ENCODE peak calls at places on chromosomes 12 and 14, in six cellular contexts. C is stimulated activated CD4-positive, alpha-beta T cell treated with anti-CD3 and anti-CD28 coated beads, Interleukin-1b, Interleukin-23, amount 100 ng/mL, for 24 hours; L is upper lobe of right lung; Z is stimulated activated naive CD8-positive, alpha-beta T cell treated with anti-CD3 and anti-CD28 coated beads, Interleukin-15, Interleukin-2, amounts not matched to agents 100 U/mL and 50 U/mL, for 24 hours; V is lung microvascular endothelial cell; E is activated effector memory CD4-positive, alpha-beta T cell treated with Interleukin-2 at 50 U/mL for 16 hours. P is an unnamed sample.

GRCh38 chr14:58647777-58648176 is 10.0 kb downstream of the DACT1 start:
- DNase-seq in L (no peak), E (no peak), C (no peak), Z (no peak), V (no peak), P (no peak)

GRCh38 chr14:99246536-99247083 is 25.4 kb downstream of the BCL11B start:
- DNase-seq in Z (peak), E (no peak), V (no peak), L (no peak), C (no peak), P (no peak)

GRCh38 chr14:75249251-75249957 is 29.2 kb upstream of the FOS start:
- DNase-seq in E (peak), L (peak), C (peak), V (no peak), Z (peak), P (peak)

GRCh38 chr12:94397401-94397800 is 62.3 kb downstream of the CEP83 start:
- DNase-seq in V (no peak), Z (no peak), E (no peak), L (no peak), C (no peak), P (no peak)

GRCh38 chr14:28635387-28635786 is 131.2 kb upstream of the FOXG1 start:
- DNase-seq in Z (no peak), L (no peak), E (no peak), C (no peak), V (peak), P (peak)

GRCh38 chr14:32004300-32004699 is 72.8 kb upstream of the ARHGAP5 start:
- DNase-seq in C (no peak), Z (no peak), E (no peak), L (no peak), V (no peak), P (peak)

GRCh38 chr12:107057071-107057834 is 36.1 kb downstream of the CRY1 start:
- DNase-seq in E (no peak), C (no peak), V (peak), L (no peak), Z (no peak), P (peak)

GRCh38 chr14:93120522-93120921 is 4.8 kb upstream of the ITPK1 start:
- DNase-seq in C (no peak), E (no peak), L (no peak), V (no peak), Z (no peak), P (no peak)

GRCh38 chr12:19190292-19191031 is 60.9 kb downstream of the PLEKHA5 start:
- DNase-seq in C (no peak), V (peak), E (no peak), Z (no peak), L (no peak), P (peak)

GRCh38 chr14:69657961-69658360 is 46.6 kb downstream of the SUSD6 start:
- DNase-seq in V (no peak), E (no peak), Z (no peak), C (no peak), L (peak), P (no peak)

GRCh38 chr12:4134833-4135597 is 138.5 kb upstream of the CCND2 start:
- DNase-seq in V (no peak), C (no peak), E (no peak), L (no peak), Z (no peak), P (no peak)

GRCh38 chr14:92850492-92850891 is 56.4 kb downstream of the GOLGA5 start:
- DNase-seq in V (no peak), C (no peak), Z (no peak), L (no peak), E (no peak), P (peak)

GRCh38 chr14:34867199-34867598 is 8.0 kb downstream of the BAZ1A start:
- DNase-seq in V (no peak), C (no peak), Z (no peak), L (no peak), E (no peak), P (no peak)

GRCh38 chr12:116241157-116241772 is 36.2 kb downstream of the MED13L start:
- DNase-seq in Z (no peak), V (peak), C (no peak), L (no peak), E (no peak), P (peak)

GRCh38 chr14:23043749-23044148 is 1.7 kb downstream of the PSMB11 start:
- DNase-seq in Z (no peak), V (no peak), C (no peak), E (no peak), L (no peak), P (no peak)

GRCh38 chr14:47194051-47194450 is 481.4 kb downstream of the MDGA2 start:
- DNase-seq in L (no peak), V (no peak), C (no peak), Z (no peak), E (no peak), P (no peak)

GRCh38 chr12:113402586-113403260 is 964 bp downstream of the SDS start:
- DNase-seq in Z (no peak), V (no peak), E (no peak), C (no peak), L (no peak), P (no peak)

GRCh38 chr12:19003987-19004619 is 125.4 kb upstream of the PLEKHA5 start:
- DNase-seq in E (no peak), V (no peak), C (no peak), Z (no peak), L (no peak), P (no peak)

GRCh38 chr12:29673346-29673745 is 110.4 kb downstream of the TMTC1 start:
- DNase-seq in L (no peak), Z (no peak), V (peak), E (no peak), C (no peak), P (no peak)

GRCh38 chr12:12898911-12899511 is 7.6 kb downstream of the GPRC5A start:
- DNase-seq in V (no peak), L (no peak), E (no peak), Z (no peak), C (no peak), P (no peak)

GRCh38 chr14:34223302-34224150 is 238.5 kb downstream of the SPTSSA start:
- DNase-seq in L (no peak), C (no peak), Z (no peak), E (no peak), V (no peak), P (peak)

GRCh38 chr14:22007278-22008097 is 333.9 kb upstream of the OR4E1 start:
- DNase-seq in L (no peak), Z (no peak), C (no peak), V (no peak), E (no peak), P (no peak)

GRCh38 chr12:63387736-63388135 is 236.7 kb upstream of the AVPR1A start:
- DNase-seq in C (no peak), V (no peak), Z (no peak), E (no peak), L (no peak), P (no peak)

GRCh38 chr12:4858385-4858784 is 51.3 kb upstream of the KCNA1 start:
- DNase-seq in V (no peak), E (no peak), L (no peak), C (no peak), Z (no peak), P (peak)

GRCh38 chr14:94562019-94562418 is 777 bp downstream of the SERPINA4 start:
- DNase-seq in C (no peak), E (no peak), Z (no peak), V (no peak), L (peak), P (no peak)

GRCh38 chr12:57630891-57631433 is 2.0 kb downstream of the B4GALNT1 start:
- DNase-seq in V (no peak), C (no peak), L (no peak), Z (no peak), E (no peak), P (no peak)

GRCh38 chr12:20268771-20269170 is 99.6 kb upstream of the PDE3A start:
- DNase-seq in V (no peak), Z (no peak), L (no peak), C (no peak), E (no peak), P (no peak)

GRCh38 chr12:58541300-58541690 is 379.0 kb downstream of the LRIG3 start:
- DNase-seq in E (no peak), Z (no peak), L (no peak), C (no peak), V (peak), P (peak)

GRCh38 chr14:55807059-55807499 is 227.1 kb downstream of the KTN1 start:
- DNase-seq in L (peak), Z (peak), V (peak), E (peak), C (peak), P (peak)

GRCh38 chr12:95805864-95806669 is 15.5 kb upstream of the NTN4 start:
- DNase-seq in C (no peak), V (peak), Z (no peak), L (no peak), E (no peak), P (peak)

GRCh38 chr12:128486951-128487350 is 220.0 kb downstream of the TMEM132C start:
- DNase-seq in Z (no peak), V (no peak), E (no peak), L (no peak), C (no peak), P (no peak)

GRCh38 chr12:91274886-91275285 is 92.3 kb upstream of the DCN start:
- DNase-seq in E (no peak), L (no peak), V (no peak), Z (no peak), C (no peak), P (peak)

GRCh38 chr14:104657563-104658324 is 31.7 kb upstream of the INF2 start:
- DNase-seq in Z (peak), E (no peak), L (no peak), C (no peak), V (no peak), P (no peak)

P was measured in M059J.